ENCODE peak calls at places on chromosomes 11 and 22, in six cellular contexts. M is NCI-H774; F is activated naive CD8-positive, alpha-beta T cell treated with anti-CD3 and anti-CD28 coated beads, Interleukin-2, amount 50 U/mL, for 24 hours; L is body of pancreas; Z is choroid plexus epithelial cell; T is ureter. W is an unnamed sample.

GRCh38 chr11:69367211-69367964 is 73.4 kb downstream of the MYEOV start:
- DNase-seq in L (no peak), Z (no peak), F (peak), T (peak), M (no peak), W (no peak)

GRCh38 chr11:74570266-74571061 is 21.9 kb upstream of the POLD3 start:
- DNase-seq in L (peak), M (peak), Z (peak), T (no peak), F (peak), W (peak)

GRCh38 chr11:2807801-2808241 is 77.8 kb downstream of the CDKN1C start:
- DNase-seq in M (no peak), L (peak), F (no peak), Z (no peak), T (peak), W (no peak)

GRCh38 chr22:43110927-43111623 is 525 bp downstream of the BIK start:
- DNase-seq in Z (no peak), F (peak), L (peak), M (no peak), T (peak), W (no peak)

GRCh38 chr22:36211237-36211881 is 9.8 kb upstream of the APOL4 start:
- DNase-seq in Z (peak), L (no peak), F (no peak), T (no peak), M (no peak), W (no peak)

GRCh38 chr11:70466596-70466995 is 68.3 kb downstream of the CTTN start:
- DNase-seq in L (no peak), Z (no peak), F (no peak), T (no peak), M (no peak), W (no peak)

GRCh38 chr11:61923166-61924015 is 6.0 kb upstream of the RAB3IL1 start:
- DNase-seq in L (peak), M (no peak), T (peak), Z (peak), F (no peak), W (no peak)

GRCh38 chr11:57357827-57358226 is 19.7 kb downstream of the P2RX3 start:
- DNase-seq in M (no peak), F (no peak), Z (peak), T (no peak), L (no peak), W (no peak)

GRCh38 chr11:132300283-132300682 is 929.9 kb downstream of the NTM start:
- DNase-seq in Z (peak), T (no peak), L (no peak), M (no peak), F (no peak), W (no peak)

GRCh38 chr11:119567667-119568582 is 145.0 kb upstream of the THY1 start:
- DNase-seq in L (peak), F (no peak), Z (peak), M (peak), T (no peak), W (no peak)

GRCh38 chr11:44180107-44180506 is 84.6 kb downstream of the EXT2 start:
- DNase-seq in M (no peak), L (no peak), F (no peak), Z (no peak), T (no peak), W (no peak)

GRCh38 chr11:3201112-3201581 is 17.5 kb downstream of the MRGPRG start:
- DNase-seq in M (no peak), L (peak), F (no peak), Z (no peak), T (no peak), W (no peak)

GRCh38 chr22:35437038-35437437 is 37.1 kb downstream of the MCM5 start:
- DNase-seq in Z (no peak), T (no peak), L (no peak), F (no peak), M (no peak), W (no peak)

GRCh38 chr22:46752911-46753310 is 9.5 kb upstream of the TBC1D22A start:
- DNase-seq in M (no peak), T (no peak), L (no peak), Z (no peak), F (no peak), W (no peak)

GRCh38 chr11:10658621-10659338 is 34.8 kb downstream of the IRAG1 start:
- DNase-seq in L (no peak), M (no peak), T (no peak), F (no peak), Z (peak), W (no peak)

GRCh38 chr11:34274712-34275398 is 83.0 kb downstream of the ABTB2 start:
- DNase-seq in F (no peak), M (no peak), L (peak), Z (peak), T (peak), W (peak)

GRCh38 chr22:20130319-20130718 is 1.3 kb upstream of the ZDHHC8 start:
- DNase-seq in Z (no peak), T (no peak), M (no peak), L (peak), F (no peak), W (no peak)

GRCh38 chr11:44949160-44950035 is 1.3 kb downstream of the TP53I11 start:
- DNase-seq in F (peak), Z (peak), T (no peak), M (no peak), L (peak), W (no peak)

GRCh38 chr22:24594569-24595120 is 1.8 kb upstream of the LRRC75B start:
- DNase-seq in T (no peak), M (no peak), F (no peak), L (peak), Z (no peak), W (peak)

GRCh38 chr11:129766858-129767604 is 48.6 kb upstream of the TMEM45B start:
- DNase-seq in T (no peak), M (no peak), Z (peak), F (peak), L (peak), W (peak)

GRCh38 chr22:20319041-20319744 is 667 bp downstream of the DGCR6L start:
- DNase-seq in F (no peak), T (peak), L (no peak), M (no peak), Z (no peak), W (no peak)

GRCh38 chr11:79212711-79213110 is 228.1 kb downstream of the TENM4 start:
- DNase-seq in L (no peak), M (no peak), F (no peak), T (no peak), Z (no peak), W (no peak)

GRCh38 chr22:37419916-37420655 is 7.2 kb downstream of the ELFN2 start:
- DNase-seq in T (no peak), M (no peak), L (no peak), F (peak), Z (no peak), W (no peak)

GRCh38 chr11:18772211-18772610 is 19.4 kb downstream of the PTPN5 start:
- DNase-seq in L (no peak), T (no peak), M (no peak), Z (no peak), F (no peak), W (no peak)

GRCh38 chr11:36945384-36945783 is 347.3 kb upstream of the RAG2 start:
- DNase-seq in T (no peak), M (no peak), F (no peak), L (no peak), Z (peak), W (peak)

GRCh38 chr11:74672956-74673895 is 58.0 kb downstream of the CHRDL2 start:
- DNase-seq in T (peak), Z (peak), F (no peak), L (peak), M (no peak), W (no peak)

GRCh38 chr11:27319065-27319464 is 44.0 kb downstream of the CCDC34 start:
- DNase-seq in F (no peak), T (no peak), Z (peak), L (no peak), M (no peak), W (no peak)

GRCh38 chr11:129605815-129606214 is 209.8 kb upstream of the TMEM45B start:
- DNase-seq in T (no peak), Z (no peak), M (peak), L (no peak), F (no peak), W (no peak)

GRCh38 chr11:112175596-112175947 is 260 bp downstream of the BCO2 start:
- DNase-seq in F (no peak), M (no peak), T (no peak), L (no peak), Z (no peak), W (no peak)